ENCODE peak calls at places on chromosomes 6 and 20, in ten cellular contexts. One of them, this sample, is unnamed. For H3K27me3, the result is how much of the 10 kb centered on the place peaks cover.

GRCh38 chr6:31610891-31611425 is 4.1 kb upstream of the AIF1 start:
- DNase-seq in GM23338: no peak
- DNase-seq in prostate gland: no peak
- DNase-seq in GM12878: no peak
- DNase-seq in CD8-positive, alpha-beta T cell: no peak
- DNase-seq in uterus: no peak
- DNase-seq in left lung: no peak
- DNase-seq in heart right ventricle: no peak
- DNase-seq in thoracic aorta: no peak
- DNase-seq in lower lobe of right lung: no peak
- DNase-seq in this sample: no peak

GRCh38 chr20:4087923-4088322 is 72.6 kb upstream of the RNF24 start:
- DNase-seq in thoracic aorta: no peak
- DNase-seq in lower lobe of right lung: no peak
- DNase-seq in uterus: no peak
- DNase-seq in prostate gland: no peak
- DNase-seq in heart right ventricle: no peak
- DNase-seq in left lung: no peak
- DNase-seq in GM12878: no peak
- DNase-seq in CD8-positive, alpha-beta T cell: no peak
- DNase-seq in GM23338: no peak
- DNase-seq in this sample: peak

GRCh38 chr6:89500486-89501020 is 67.6 kb downstream of the ANKRD6 start:
- DNase-seq in CD8-positive, alpha-beta T cell: no peak
- DNase-seq in uterus: no peak
- DNase-seq in prostate gland: no peak
- DNase-seq in left lung: no peak
- DNase-seq in lower lobe of right lung: no peak
- DNase-seq in thoracic aorta: no peak
- DNase-seq in GM23338: no peak
- DNase-seq in heart right ventricle: no peak
- DNase-seq in GM12878: no peak
- DNase-seq in this sample: no peak

GRCh38 chr20:11651647-11652046 is 266.0 kb upstream of the BTBD3 start:
- DNase-seq in GM23338: no peak
- DNase-seq in thoracic aorta: no peak
- DNase-seq in left lung: no peak
- DNase-seq in lower lobe of right lung: no peak
- DNase-seq in uterus: no peak
- DNase-seq in heart right ventricle: no peak
- DNase-seq in prostate gland: no peak
- DNase-seq in GM12878: no peak
- DNase-seq in CD8-positive, alpha-beta T cell: no peak
- DNase-seq in this sample: no peak

GRCh38 chr6:151958332-151958731 is 150.8 kb downstream of the ESR1 start:
- DNase-seq in left lung: no peak
- DNase-seq in thoracic aorta: no peak
- DNase-seq in heart right ventricle: no peak
- DNase-seq in uterus: no peak
- DNase-seq in CD8-positive, alpha-beta T cell: no peak
- DNase-seq in GM12878: no peak
- DNase-seq in GM23338: no peak
- DNase-seq in prostate gland: no peak
- DNase-seq in lower lobe of right lung: no peak
- DNase-seq in this sample: peak

GRCh38 chr20:46923550-46923949 is 28.9 kb downstream of the EYA2 start:
- DNase-seq in thoracic aorta: no peak
- DNase-seq in GM12878: no peak
- DNase-seq in lower lobe of right lung: no peak
- DNase-seq in prostate gland: no peak
- DNase-seq in left lung: no peak
- DNase-seq in CD8-positive, alpha-beta T cell: no peak
- DNase-seq in GM23338: no peak
- DNase-seq in heart right ventricle: no peak
- DNase-seq in uterus: no peak
- DNase-seq in this sample: no peak

GRCh38 chr20:19926581-19926980 is 90.6 kb upstream of the NAA20 start:
- DNase-seq in CD8-positive, alpha-beta T cell: no peak
- DNase-seq in lower lobe of right lung: no peak
- DNase-seq in left lung: no peak
- DNase-seq in GM23338: no peak
- DNase-seq in heart right ventricle: no peak
- DNase-seq in thoracic aorta: no peak
- DNase-seq in prostate gland: no peak
- DNase-seq in GM12878: no peak
- DNase-seq in uterus: no peak
- DNase-seq in this sample: no peak

GRCh38 chr6:5152417-5152816 is 67.3 kb downstream of the PPP1R3G start:
- DNase-seq in left lung: no peak
- DNase-seq in uterus: no peak
- DNase-seq in GM12878: no peak
- DNase-seq in CD8-positive, alpha-beta T cell: no peak
- DNase-seq in lower lobe of right lung: no peak
- DNase-seq in prostate gland: no peak
- DNase-seq in heart right ventricle: no peak
- DNase-seq in GM23338: no peak
- DNase-seq in thoracic aorta: no peak
- DNase-seq in this sample: no peak

GRCh38 chr6:37130704-37131103 is 39.2 kb upstream of the PIM1 start:
- DNase-seq in prostate gland: no peak
- DNase-seq in uterus: peak
- DNase-seq in thoracic aorta: peak
- DNase-seq in GM12878: no peak
- DNase-seq in heart right ventricle: peak
- DNase-seq in GM23338: no peak
- DNase-seq in CD8-positive, alpha-beta T cell: no peak
- DNase-seq in left lung: peak
- DNase-seq in lower lobe of right lung: peak
- DNase-seq in this sample: peak

GRCh38 chr6:37134622-37135191 is 35.2 kb upstream of the PIM1 start:
- DNase-seq in lower lobe of right lung: no peak
- DNase-seq in uterus: peak
- DNase-seq in CD8-positive, alpha-beta T cell: no peak
- DNase-seq in thoracic aorta: peak
- DNase-seq in left lung: no peak
- DNase-seq in GM12878: no peak
- DNase-seq in GM23338: no peak
- DNase-seq in prostate gland: no peak
- DNase-seq in heart right ventricle: no peak
- DNase-seq in this sample: peak

GRCh38 chr6:37131960-37132253 is 38.0 kb upstream of the PIM1 start:
- DNase-seq in left lung: no peak
- DNase-seq in uterus: no peak
- DNase-seq in prostate gland: no peak
- DNase-seq in heart right ventricle: no peak
- DNase-seq in thoracic aorta: no peak
- DNase-seq in lower lobe of right lung: no peak
- DNase-seq in CD8-positive, alpha-beta T cell: no peak
- DNase-seq in GM12878: no peak
- DNase-seq in GM23338: no peak
- DNase-seq in this sample: no peak

GRCh38 chr6:37127961-37128862 is 41.7 kb upstream of the PIM1 start:
- DNase-seq in prostate gland: no peak
- DNase-seq in CD8-positive, alpha-beta T cell: no peak
- DNase-seq in left lung: no peak
- DNase-seq in heart right ventricle: no peak
- DNase-seq in lower lobe of right lung: no peak
- DNase-seq in GM12878: no peak
- DNase-seq in thoracic aorta: no peak
- DNase-seq in GM23338: peak
- DNase-seq in uterus: no peak
- DNase-seq in this sample: peak

DNA sequence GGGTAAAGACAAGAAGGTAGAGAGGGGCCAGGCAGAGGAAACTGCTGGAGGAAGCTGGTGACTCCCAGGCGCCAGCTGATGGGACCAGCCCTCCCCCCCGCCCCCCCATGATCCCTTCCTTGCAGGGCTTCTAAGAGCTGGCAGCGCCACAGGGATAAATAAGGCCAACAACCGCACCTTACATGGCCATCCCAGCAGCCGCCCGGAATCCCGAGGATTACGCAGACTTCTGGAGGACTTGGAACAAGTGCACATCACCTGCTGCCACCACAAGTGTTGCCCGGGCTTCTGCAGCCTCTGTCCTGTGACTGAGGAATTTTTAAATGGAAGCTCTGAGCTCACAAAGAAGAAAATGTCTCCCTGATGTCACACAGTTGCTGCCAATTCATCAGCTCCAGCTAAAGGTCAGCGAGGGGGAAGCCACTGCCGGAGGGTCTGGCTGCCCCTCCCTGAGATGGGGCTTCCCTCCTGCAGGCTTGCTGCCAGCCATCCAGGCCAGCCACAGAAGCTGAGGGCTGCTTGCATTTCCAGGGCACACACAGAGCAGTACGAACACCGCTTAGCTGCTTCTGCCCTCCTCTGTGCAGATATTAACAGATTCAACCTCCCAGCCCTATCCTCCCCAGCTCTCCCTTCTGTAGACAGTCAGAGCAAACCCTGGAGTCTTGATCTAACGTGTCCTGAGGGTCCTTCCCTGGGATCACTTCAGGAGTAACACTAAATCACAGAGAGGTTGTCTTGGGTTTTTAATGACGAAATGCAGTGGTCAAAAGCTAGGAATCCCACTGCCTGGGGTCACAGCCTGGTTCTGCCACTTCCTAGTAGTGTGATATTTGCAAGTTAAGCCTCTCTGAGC is 38.6 kb upstream of the PIM1 start:
- DNase-seq in GM12878: no peak
- DNase-seq in thoracic aorta: peak
- DNase-seq in GM23338: no peak
- DNase-seq in left lung: no peak
- DNase-seq in prostate gland: peak
- DNase-seq in lower lobe of right lung: peak
- DNase-seq in uterus: peak
- DNase-seq in heart right ventricle: peak
- DNase-seq in CD8-positive, alpha-beta T cell: no peak
- DNase-seq in this sample: peak
- H3K27me3 ChIP-seq in GM12878: under half
- H3K27me3 ChIP-seq in thoracic aorta: under half
- H3K27me3 ChIP-seq in GM23338: under half
- H3K27me3 ChIP-seq in left lung: under half
- H3K27me3 ChIP-seq in prostate gland: under half
- H3K27me3 ChIP-seq in lower lobe of right lung: under half
- H3K27me3 ChIP-seq in uterus: under half
- H3K27me3 ChIP-seq in heart right ventricle: under half
- H3K27me3 ChIP-seq in CD8-positive, alpha-beta T cell: under half
- H3K27me3 ChIP-seq in this sample: under half

DNA sequence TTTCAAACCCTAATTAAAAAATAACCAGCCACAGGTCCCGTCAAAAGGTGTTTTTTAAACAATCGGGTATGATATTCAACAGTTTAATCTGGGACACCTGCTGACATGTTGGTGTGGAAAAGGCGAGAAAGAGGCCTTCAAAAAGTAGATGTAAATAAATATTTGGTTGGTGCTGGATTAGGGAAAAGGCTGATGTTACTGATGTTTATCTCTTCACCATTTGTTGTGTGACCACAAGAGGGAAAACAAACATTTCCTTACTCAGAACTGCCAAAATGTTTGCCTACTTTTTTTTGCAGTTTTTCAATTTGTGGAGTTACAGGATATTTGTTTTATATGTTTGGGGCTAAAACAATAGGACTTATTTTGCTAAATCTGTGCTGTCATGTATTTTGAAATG is 745 bp downstream of the SASH1 start:
- DNase-seq in CD8-positive, alpha-beta T cell: no peak
- DNase-seq in heart right ventricle: no peak
- DNase-seq in left lung: no peak
- DNase-seq in prostate gland: no peak
- DNase-seq in GM12878: no peak
- DNase-seq in GM23338: no peak
- DNase-seq in thoracic aorta: no peak
- DNase-seq in lower lobe of right lung: no peak
- DNase-seq in uterus: no peak
- DNase-seq in this sample: no peak
- TF ChIP-seq CTCF in CD8-positive, alpha-beta T cell: no peak
- TF ChIP-seq CTCF in heart right ventricle: no peak
- TF ChIP-seq CTCF in left lung: no peak
- TF ChIP-seq CTCF in prostate gland: peak
- TF ChIP-seq CTCF in GM12878: no peak
- TF ChIP-seq CTCF in GM23338: peak
- TF ChIP-seq CTCF in thoracic aorta: no peak
- TF ChIP-seq CTCF in lower lobe of right lung: no peak
- TF ChIP-seq CTCF in uterus: no peak
- TF ChIP-seq CTCF in this sample: no peak

DNA sequence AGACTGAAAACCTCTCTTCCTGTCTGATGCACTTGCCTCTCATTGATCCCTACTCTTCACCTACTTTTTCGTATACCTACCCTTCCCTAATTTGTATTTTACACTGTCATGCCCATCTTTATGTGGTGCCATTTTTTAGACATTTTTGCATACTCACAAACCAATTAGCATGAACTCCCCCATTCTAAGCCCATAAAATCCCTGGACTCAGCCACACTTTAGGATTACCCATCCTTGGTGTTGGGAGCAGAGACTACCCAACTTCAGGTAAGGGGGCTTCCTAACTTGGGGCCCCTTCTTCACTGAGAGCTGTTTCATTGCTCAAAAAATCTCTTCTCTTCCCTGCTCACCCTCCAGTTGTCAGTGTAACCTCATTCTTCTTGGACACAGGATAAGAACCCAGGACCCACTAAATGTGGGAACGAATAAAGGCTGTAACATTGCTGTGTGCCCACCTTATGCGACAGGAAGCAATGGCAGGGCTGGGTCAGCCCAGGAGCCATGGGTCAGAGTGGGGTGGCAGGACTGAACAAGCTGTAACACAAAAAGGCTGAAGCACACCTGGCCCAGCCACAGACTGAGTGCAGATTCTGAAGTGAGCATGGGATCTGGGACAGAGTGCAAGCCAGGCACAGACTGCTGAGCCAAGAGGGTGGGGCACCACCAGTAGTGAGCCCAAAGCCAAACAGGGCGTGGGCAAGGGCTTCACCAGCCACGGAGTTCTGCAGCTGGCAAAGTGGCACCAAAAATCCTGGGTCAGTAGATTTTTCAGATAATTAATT is 789.1 kb upstream of the HS3ST5 start:
- DNase-seq in CD8-positive, alpha-beta T cell: no peak
- DNase-seq in lower lobe of right lung: no peak
- DNase-seq in heart right ventricle: no peak
- DNase-seq in GM23338: no peak
- DNase-seq in left lung: no peak
- DNase-seq in uterus: no peak
- DNase-seq in prostate gland: no peak
- DNase-seq in GM12878: no peak
- DNase-seq in thoracic aorta: no peak
- DNase-seq in this sample: no peak
- H3K27me3 ChIP-seq in CD8-positive, alpha-beta T cell: under half
- H3K27me3 ChIP-seq in lower lobe of right lung: under half
- H3K27me3 ChIP-seq in heart right ventricle: under half
- H3K27me3 ChIP-seq in GM23338: under half
- H3K27me3 ChIP-seq in left lung: under half
- H3K27me3 ChIP-seq in uterus: under half
- H3K27me3 ChIP-seq in prostate gland: under half
- H3K27me3 ChIP-seq in GM12878: under half
- H3K27me3 ChIP-seq in thoracic aorta: under half
- H3K27me3 ChIP-seq in this sample: under half

DNA sequence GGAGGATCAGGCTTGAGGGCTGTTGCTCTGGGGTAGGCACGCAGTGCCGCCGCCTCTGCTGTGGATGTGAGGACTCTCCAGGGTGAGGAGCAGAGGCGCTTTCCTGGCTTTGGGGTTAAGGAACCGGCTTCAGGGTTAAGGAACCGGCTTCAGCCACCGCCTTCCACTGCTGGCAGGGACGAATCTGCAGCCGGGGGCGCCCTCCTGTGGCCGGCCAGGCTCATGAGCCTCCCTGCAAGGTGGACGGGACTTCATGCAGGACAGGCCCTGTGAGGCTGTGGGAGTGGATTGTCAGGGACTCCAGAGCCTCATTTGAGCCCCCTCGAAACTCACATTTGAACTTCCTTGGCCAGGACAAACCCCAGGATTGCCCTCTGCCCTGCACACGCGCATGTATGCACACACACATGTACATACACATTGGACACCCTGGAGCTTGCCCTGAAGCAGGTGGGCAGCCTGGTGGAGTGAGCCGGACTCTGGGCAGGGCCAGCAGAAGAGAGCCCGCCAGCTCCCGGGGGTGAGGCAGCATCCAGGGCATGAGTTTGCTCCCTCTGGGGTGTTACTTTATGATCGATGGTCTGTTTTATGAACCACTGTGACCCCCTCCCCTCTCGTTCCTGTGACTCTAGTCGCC is 146.9 kb downstream of the PHACTR3 start:
- DNase-seq in GM23338: peak
- DNase-seq in uterus: peak
- DNase-seq in CD8-positive, alpha-beta T cell: no peak
- DNase-seq in left lung: peak
- DNase-seq in lower lobe of right lung: peak
- DNase-seq in prostate gland: peak
- DNase-seq in heart right ventricle: peak
- DNase-seq in GM12878: peak
- DNase-seq in thoracic aorta: no peak
- DNase-seq in this sample: peak
- TF ChIP-seq CTCF in GM23338: peak
- TF ChIP-seq CTCF in uterus: peak
- TF ChIP-seq CTCF in CD8-positive, alpha-beta T cell: no peak
- TF ChIP-seq CTCF in left lung: peak
- TF ChIP-seq CTCF in lower lobe of right lung: peak
- TF ChIP-seq CTCF in prostate gland: peak
- TF ChIP-seq CTCF in heart right ventricle: peak
- TF ChIP-seq CTCF in GM12878: peak
- TF ChIP-seq CTCF in thoracic aorta: peak
- TF ChIP-seq CTCF in this sample: peak

This sample was measured in bronchial epithelial cell.